ENCODE peak calls at places on chromosomes 2 and 18, in six cellular contexts. One of them, this sample, is unnamed.

GRCh38 chr2:105627530-105627929 is 117.2 kb upstream of the NCK2 start:
- DNase-seq in Peyer's patch: no peak
- DNase-seq in spleen: no peak
- DNase-seq in esophagus squamous epithelium: no peak
- DNase-seq in heart left ventricle: no peak
- DNase-seq in IMR-90: no peak
- DNase-seq in this sample: no peak

GRCh38 chr2:240991378-240992263 is 6.8 kb upstream of the SNED1 start:
- DNase-seq in Peyer's patch: peak; percentile 88
- DNase-seq in spleen: peak; percentile 89
- DNase-seq in esophagus squamous epithelium: peak; percentile 48
- DNase-seq in heart left ventricle: peak; percentile 88
- DNase-seq in IMR-90: peak; percentile 97
- DNase-seq in this sample: peak; percentile 87

GRCh38 chr2:11762031-11762430 is 15.6 kb downstream of the LPIN1 start:
- DNase-seq in Peyer's patch: no peak
- DNase-seq in spleen: no peak
- DNase-seq in esophagus squamous epithelium: no peak
- DNase-seq in heart left ventricle: no peak
- DNase-seq in IMR-90: no peak
- DNase-seq in this sample: no peak

GRCh38 chr2:112055833-112056625 is 960 bp downstream of the TMEM87B start:
- DNase-seq in Peyer's patch: peak; percentile 80
- DNase-seq in spleen: no peak
- DNase-seq in esophagus squamous epithelium: no peak
- DNase-seq in heart left ventricle: peak; percentile 76
- DNase-seq in IMR-90: peak; percentile 95
- DNase-seq in this sample: peak; percentile 76

GRCh38 chr2:108583903-108584520 is 49.7 kb downstream of the LIMS1 start:
- DNase-seq in Peyer's patch: peak; percentile 81
- DNase-seq in spleen: no peak
- DNase-seq in esophagus squamous epithelium: no peak
- DNase-seq in heart left ventricle: peak; percentile 50
- DNase-seq in IMR-90: peak; percentile 87
- DNase-seq in this sample: peak; percentile 76

GRCh38 chr18:78429127-78430108 is 550.2 kb upstream of the SALL3 start:
- DNase-seq in Peyer's patch: no peak
- DNase-seq in spleen: peak; percentile 56
- DNase-seq in esophagus squamous epithelium: no peak
- DNase-seq in heart left ventricle: no peak
- DNase-seq in IMR-90: no peak
- DNase-seq in this sample: no peak

GRCh38 chr2:201628545-201628944 is 14.8 kb downstream of the TMEM237 start:
- DNase-seq in Peyer's patch: no peak
- DNase-seq in spleen: no peak
- DNase-seq in esophagus squamous epithelium: no peak
- DNase-seq in heart left ventricle: no peak
- DNase-seq in IMR-90: peak; percentile 12
- DNase-seq in this sample: no peak

GRCh38 chr2:18558458-18558857 is 2.0 kb downstream of the RDH14 start:
- DNase-seq in Peyer's patch: no peak
- DNase-seq in spleen: no peak
- DNase-seq in esophagus squamous epithelium: no peak
- DNase-seq in heart left ventricle: no peak
- DNase-seq in IMR-90: no peak
- DNase-seq in this sample: no peak

GRCh38 chr2:134498654-134499053 is 220.1 kb downstream of the TMEM163 start:
- DNase-seq in Peyer's patch: no peak
- DNase-seq in spleen: no peak
- DNase-seq in esophagus squamous epithelium: no peak
- DNase-seq in heart left ventricle: no peak
- DNase-seq in IMR-90: no peak
- DNase-seq in this sample: no peak

GRCh38 chr18:25842665-25843064 is 247.7 kb downstream of the SS18 start:
- DNase-seq in Peyer's patch: no peak
- DNase-seq in spleen: no peak
- DNase-seq in esophagus squamous epithelium: no peak
- DNase-seq in heart left ventricle: no peak
- DNase-seq in IMR-90: no peak
- DNase-seq in this sample: no peak

GRCh38 chr2:213490087-213490486 is 205.8 kb downstream of the SPAG16 start:
- DNase-seq in Peyer's patch: no peak
- DNase-seq in spleen: no peak
- DNase-seq in esophagus squamous epithelium: no peak
- DNase-seq in heart left ventricle: no peak
- DNase-seq in IMR-90: no peak
- DNase-seq in this sample: no peak
- TF ChIP-seq CTCF in Peyer's patch: no peak
- TF ChIP-seq CTCF in spleen: no peak
- TF ChIP-seq CTCF in esophagus squamous epithelium: no peak
- TF ChIP-seq CTCF in heart left ventricle: no peak
- TF ChIP-seq CTCF in IMR-90: no peak
- TF ChIP-seq CTCF in this sample: no peak

GRCh38 chr2:239227661-239228371 is 173.0 kb downstream of the HDAC4 start:
- DNase-seq in Peyer's patch: no peak
- DNase-seq in spleen: peak; percentile 75
- DNase-seq in esophagus squamous epithelium: no peak
- DNase-seq in heart left ventricle: peak; percentile 67
- DNase-seq in IMR-90: peak; percentile 52
- DNase-seq in this sample: no peak

GRCh38 chr2:239226677-239227076 is 174.1 kb downstream of the HDAC4 start:
- DNase-seq in Peyer's patch: no peak
- DNase-seq in spleen: peak; percentile 56
- DNase-seq in esophagus squamous epithelium: no peak
- DNase-seq in heart left ventricle: no peak
- DNase-seq in IMR-90: no peak
- DNase-seq in this sample: no peak

GRCh38 chr2:239225456-239225855 is 175.4 kb downstream of the HDAC4 start:
- DNase-seq in Peyer's patch: no peak
- DNase-seq in spleen: peak; percentile 77
- DNase-seq in esophagus squamous epithelium: no peak
- DNase-seq in heart left ventricle: no peak
- DNase-seq in IMR-90: no peak
- DNase-seq in this sample: no peak

GRCh38 chr2:239227111-239227581 is 173.7 kb downstream of the HDAC4 start:
- DNase-seq in Peyer's patch: no peak
- DNase-seq in spleen: peak; percentile 71
- DNase-seq in esophagus squamous epithelium: no peak
- DNase-seq in heart left ventricle: peak; percentile 61
- DNase-seq in IMR-90: no peak
- DNase-seq in this sample: no peak

DNA sequence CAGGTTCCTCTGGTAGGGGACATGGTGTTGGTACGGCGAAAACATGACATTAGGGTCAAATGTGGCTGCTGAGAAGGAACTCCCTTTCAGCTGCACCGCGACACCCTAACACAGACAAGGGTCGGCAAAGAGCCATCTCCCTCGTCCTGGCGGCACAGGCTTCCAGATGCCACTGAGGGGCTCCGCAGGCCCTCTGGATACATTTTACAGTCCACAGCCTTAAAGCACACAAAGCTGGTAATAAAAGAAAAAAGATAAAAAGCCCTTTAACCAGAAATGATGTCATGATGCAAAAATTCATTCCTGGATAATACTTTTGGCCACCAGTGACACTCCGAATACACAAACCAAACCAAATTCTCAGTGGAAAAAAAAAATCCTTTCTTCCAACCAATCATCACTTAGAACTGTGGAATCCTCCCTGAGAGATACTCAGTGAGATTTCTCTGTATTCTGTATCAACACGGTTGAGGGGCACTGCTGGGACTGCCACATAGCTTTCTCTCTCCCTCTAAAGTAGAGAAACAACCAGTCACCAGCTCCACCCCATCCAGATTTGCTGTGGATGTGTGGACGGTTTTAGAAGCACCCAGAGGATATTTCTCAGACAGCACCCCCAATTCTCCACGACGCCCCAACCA is 174.8 kb downstream of the HDAC4 start:
- DNase-seq in Peyer's patch: no peak
- DNase-seq in spleen: peak; percentile 59
- DNase-seq in esophagus squamous epithelium: no peak
- DNase-seq in heart left ventricle: no peak
- DNase-seq in IMR-90: peak; percentile 86
- DNase-seq in this sample: no peak
- TF ChIP-seq POLR2A in Peyer's patch: no peak
- TF ChIP-seq POLR2A in spleen: no peak
- TF ChIP-seq POLR2A in esophagus squamous epithelium: no peak
- TF ChIP-seq POLR2A in heart left ventricle: no peak
- TF ChIP-seq POLR2A in IMR-90: no peak
- TF ChIP-seq POLR2A in this sample: no peak

GRCh38 chr2:174666786-174667369 is 69.3 kb upstream of the WIPF1 start:
- DNase-seq in Peyer's patch: no peak
- DNase-seq in spleen: no peak
- DNase-seq in esophagus squamous epithelium: no peak
- DNase-seq in heart left ventricle: no peak
- DNase-seq in IMR-90: no peak
- DNase-seq in this sample: no peak

GRCh38 chr2:174668075-174668474 is 70.5 kb upstream of the WIPF1 start:
- DNase-seq in Peyer's patch: no peak
- DNase-seq in spleen: no peak
- DNase-seq in esophagus squamous epithelium: no peak
- DNase-seq in heart left ventricle: no peak
- DNase-seq in IMR-90: no peak
- DNase-seq in this sample: no peak

GRCh38 chr2:174664084-174664759 is 66.6 kb upstream of the WIPF1 start:
- DNase-seq in Peyer's patch: no peak
- DNase-seq in spleen: no peak
- DNase-seq in esophagus squamous epithelium: no peak
- DNase-seq in heart left ventricle: no peak
- DNase-seq in IMR-90: no peak
- DNase-seq in this sample: no peak

GRCh38 chr2:174667461-174667860 is 69.9 kb upstream of the WIPF1 start:
- DNase-seq in Peyer's patch: no peak
- DNase-seq in spleen: peak; percentile 80
- DNase-seq in esophagus squamous epithelium: no peak
- DNase-seq in heart left ventricle: peak; percentile 43
- DNase-seq in IMR-90: no peak
- DNase-seq in this sample: no peak

GRCh38 chr2:174666312-174666711 is 68.7 kb upstream of the WIPF1 start:
- DNase-seq in Peyer's patch: no peak
- DNase-seq in spleen: no peak
- DNase-seq in esophagus squamous epithelium: no peak
- DNase-seq in heart left ventricle: no peak
- DNase-seq in IMR-90: no peak
- DNase-seq in this sample: no peak
- H3K27ac ChIP-seq in Peyer's patch: no peak overlapping the region
- H3K27ac ChIP-seq in spleen: peak overlapping the region; percentile 48
- H3K27ac ChIP-seq in esophagus squamous epithelium: peak overlapping the region; percentile 59
- H3K27ac ChIP-seq in heart left ventricle: no peak overlapping the region
- H3K27ac ChIP-seq in IMR-90: no peak overlapping the region
- H3K27ac ChIP-seq in this sample: no peak overlapping the region

DNA sequence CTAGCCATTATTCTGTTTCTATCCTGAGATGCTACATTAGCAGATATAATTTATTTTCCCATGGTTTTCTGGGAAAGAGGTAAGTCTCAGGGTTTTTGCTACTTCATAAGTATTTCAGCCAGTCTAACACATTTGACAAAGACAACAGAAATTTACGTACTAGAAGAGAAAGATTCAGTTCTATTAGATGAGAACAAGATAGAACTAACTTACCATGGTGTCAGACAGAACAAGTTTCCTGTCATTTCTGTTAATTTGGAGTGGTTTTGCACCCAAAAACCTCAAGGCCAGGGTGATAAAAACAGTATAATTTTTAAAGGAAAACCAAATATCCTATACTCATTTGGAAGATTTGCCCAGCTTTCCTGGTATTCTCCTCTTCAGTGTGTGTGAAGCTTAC is 15.6 kb downstream of the SLC4A5 start:
- DNase-seq in Peyer's patch: no peak
- DNase-seq in spleen: no peak
- DNase-seq in esophagus squamous epithelium: no peak
- DNase-seq in heart left ventricle: no peak
- DNase-seq in IMR-90: no peak
- DNase-seq in this sample: no peak
- TF ChIP-seq CTCF in Peyer's patch: no peak
- TF ChIP-seq CTCF in spleen: no peak
- TF ChIP-seq CTCF in esophagus squamous epithelium: no peak
- TF ChIP-seq CTCF in heart left ventricle: no peak
- TF ChIP-seq CTCF in IMR-90: no peak
- TF ChIP-seq CTCF in this sample: no peak

DNA sequence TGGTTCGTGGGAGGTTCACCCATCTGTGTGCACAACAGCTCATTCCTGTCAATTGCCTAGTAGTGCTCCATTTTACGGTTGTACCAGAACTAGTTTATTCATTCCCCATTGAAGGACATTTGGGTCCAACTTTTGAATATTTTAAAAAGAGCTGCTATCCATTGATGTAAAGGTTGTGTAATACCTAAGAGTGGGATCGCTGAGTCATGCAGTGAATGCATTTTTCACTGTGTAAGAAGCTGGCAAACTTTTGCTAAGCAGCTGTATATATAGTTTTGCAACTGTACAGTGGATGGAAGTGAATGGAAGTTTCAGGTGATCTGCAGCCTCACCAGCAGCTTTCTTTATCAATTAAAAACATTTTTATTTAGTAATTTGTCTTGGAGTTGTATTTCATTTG is 104.5 kb downstream of the DCDC2C start:
- DNase-seq in Peyer's patch: no peak
- DNase-seq in spleen: no peak
- DNase-seq in esophagus squamous epithelium: no peak
- DNase-seq in heart left ventricle: no peak
- DNase-seq in IMR-90: peak; percentile 78
- DNase-seq in this sample: no peak
- TF ChIP-seq POLR2A in Peyer's patch: no peak
- TF ChIP-seq POLR2A in spleen: no peak
- TF ChIP-seq POLR2A in esophagus squamous epithelium: no peak
- TF ChIP-seq POLR2A in heart left ventricle: no peak
- TF ChIP-seq POLR2A in IMR-90: no peak
- TF ChIP-seq POLR2A in this sample: no peak